ENCODE peak calls at places on chromosomes 2 and 18, in four cellular contexts. W, P, G and I are unnamed samples.

GRCh38 chr2:23664069-23664788 is 262.7 kb downstream of the ATAD2B start:
- DNase-seq in W (no peak), G (no peak), P (peak; percentile 30), I (no peak)

GRCh38 chr2:40352321-40353099 is 99.4 kb downstream of the SLC8A1 start:
- DNase-seq in G (no peak), W (no peak), P (no peak), I (no peak)

GRCh38 chr18:681985-682384 is 24.5 kb downstream of the TYMS start:
- DNase-seq in W (no peak), G (no peak), P (no peak), I (no peak)

GRCh38 chr2:64404743-64405142 is 49.2 kb upstream of the LGALSL start:
- DNase-seq in G (peak; percentile 78), P (peak; percentile 31), W (peak; percentile 46), I (no peak)

GRCh38 chr2:47072018-47072691 is 83.0 kb downstream of the STPG4 start:
- DNase-seq in P (no peak), W (no peak), G (no peak), I (peak; percentile 46)

GRCh38 chr2:74384051-74384450 is 3.9 kb upstream of the DCTN1 start:
- DNase-seq in P (no peak), W (no peak), G (no peak), I (no peak)

GRCh38 chr2:10294077-10294476 is 8.6 kb upstream of the HPCAL1 start:
- DNase-seq in G (no peak), W (no peak), P (no peak), I (no peak)

GRCh38 chr2:108637304-108637669 is 82.0 kb upstream of the RANBP2 start:
- DNase-seq in W (peak; percentile 89), G (no peak), P (peak; percentile 75), I (no peak)

GRCh38 chr18:23438608-23439366 is 14.3 kb upstream of the RIOK3 start:
- DNase-seq in P (no peak), W (peak; percentile 57), G (no peak), I (no peak)

GRCh38 chr2:208256192-208256782 is 1.4 kb upstream of the IDH1 start:
- DNase-seq in P (peak; percentile 66), W (peak; percentile 30), G (no peak), I (peak; percentile 29)

GRCh38 chr2:234881413-234882241 is 70.2 kb upstream of the SH3BP4 start:
- DNase-seq in G (peak; percentile 91), P (peak; percentile 98), W (peak; percentile 68), I (peak; percentile 94)

GRCh38 chr2:89845532-89845931 is 1154.1 kb downstream of the RPIA start:
- DNase-seq in P (no peak), W (no peak), G (no peak), I (no peak)

GRCh38 chr2:38466849-38467767 is 90.0 kb upstream of the ATL2 start:
- DNase-seq in W (no peak), G (no peak), P (no peak), I (no peak)

GRCh38 chr2:200677161-200677560 is 91.3 kb downstream of the AOX1 start:
- DNase-seq in W (no peak), G (no peak), P (no peak), I (no peak)

GRCh38 chr2:67797801-67798535 is 264.8 kb downstream of the C1D start:
- DNase-seq in W (no peak), G (no peak), P (no peak), I (no peak)

GRCh38 chr2:109736177-109736827 is 57.8 kb upstream of the RGPD5 start:
- DNase-seq in W (peak; percentile 43), G (no peak), P (peak; percentile 69), I (peak; percentile 74)

GRCh38 chr2:235055891-235056516 is 104.2 kb downstream of the SH3BP4 start:
- DNase-seq in G (no peak), W (peak; percentile 30), P (peak; percentile 78), I (peak; percentile 69)

GRCh38 chr2:157839822-157840221 is 36.3 kb downstream of the ACVR1 start:
- DNase-seq in W (peak; percentile 37), G (no peak), P (no peak), I (no peak)

GRCh38 chr2:154914606-154915005 is 216.1 kb downstream of the KCNJ3 start:
- DNase-seq in G (no peak), W (no peak), P (no peak), I (no peak)

GRCh38 chr18:14747513-14748474 is at the start of gene ANKRD30B:
- DNase-seq in G (no peak), P (no peak), W (no peak), I (no peak)

GRCh38 chr2:40339026-40339425 is 112.9 kb downstream of the SLC8A1 start:
- DNase-seq in P (no peak), W (no peak), G (no peak), I (no peak)

GRCh38 chr2:107735206-107735605 is 91.5 kb upstream of the RGPD4 start:
- DNase-seq in G (no peak), P (no peak), W (no peak), I (no peak)

GRCh38 chr18:378039-378438 is 110.2 kb upstream of the THOC1 start:
- DNase-seq in P (no peak), W (no peak), G (no peak), I (no peak)

GRCh38 chr2:71064754-71065621 is 3.5 kb upstream of the NAGK start:
- DNase-seq in G (no peak), P (no peak), W (no peak), I (no peak)

GRCh38 chr18:54742654-54743053 is 85.6 kb upstream of the RAB27B start:
- DNase-seq in W (no peak), G (no peak), P (no peak), I (no peak)

GRCh38 chr18:8283901-8284585 is 325.2 kb upstream of the RAB12 start:
- DNase-seq in W (no peak), P (peak; percentile 78), G (no peak), I (no peak)

GRCh38 chr2:241808701-241809382 is at the start of gene NEU4:
- DNase-seq in W (no peak), P (peak; percentile 87), G (peak; percentile 62), I (no peak)
- TF ChIP-seq PHF8 in W (no peak), P (peak; percentile 92), G (no peak), I (no peak)

GRCh38 chr2:112056626-112056987 is 1.5 kb downstream of the TMEM87B start:
- DNase-seq in W (no peak), G (no peak), P (no peak), I (no peak)
- TF ChIP-seq POLR2A in W (no peak), G (no peak), P (no peak), I (no peak)

DNA sequence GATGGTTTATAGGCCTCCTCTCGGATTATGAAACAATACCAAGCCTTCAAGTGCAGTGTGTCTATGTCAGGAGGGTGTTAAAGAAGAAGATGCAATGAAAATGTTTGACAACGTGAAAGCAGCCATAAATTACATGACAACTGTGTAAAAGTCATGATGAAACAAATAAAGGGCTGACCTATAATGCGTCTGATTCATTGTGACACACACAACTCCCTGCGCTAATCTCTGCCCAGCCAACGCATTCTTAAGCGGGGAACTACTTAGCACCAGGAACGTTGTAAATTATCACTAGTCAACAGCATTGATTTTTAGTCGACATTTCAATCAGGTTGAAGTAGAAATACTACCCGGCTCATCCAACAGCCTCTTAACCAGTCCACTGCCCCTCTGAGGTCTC is 26.8 kb downstream of the BCL11A start:
- DNase-seq in G (no peak), W (no peak), P (no peak), I (no peak)
- TF ChIP-seq PHF8 in G (no peak), W (no peak), P (no peak), I (no peak)

GRCh38 chr2:237500681-237501424 is 13.8 kb downstream of the MLPH start:
- DNase-seq in G (no peak), P (no peak), W (peak; percentile 12), I (peak; percentile 96)
- TF ChIP-seq POLR2A in G (no peak), P (no peak), W (no peak), I (no peak)

GRCh38 chr2:222025891-222026271 is 272.9 kb downstream of the PAX3 start:
- DNase-seq in G (peak; percentile 50), W (no peak), P (no peak), I (no peak)

DNA sequence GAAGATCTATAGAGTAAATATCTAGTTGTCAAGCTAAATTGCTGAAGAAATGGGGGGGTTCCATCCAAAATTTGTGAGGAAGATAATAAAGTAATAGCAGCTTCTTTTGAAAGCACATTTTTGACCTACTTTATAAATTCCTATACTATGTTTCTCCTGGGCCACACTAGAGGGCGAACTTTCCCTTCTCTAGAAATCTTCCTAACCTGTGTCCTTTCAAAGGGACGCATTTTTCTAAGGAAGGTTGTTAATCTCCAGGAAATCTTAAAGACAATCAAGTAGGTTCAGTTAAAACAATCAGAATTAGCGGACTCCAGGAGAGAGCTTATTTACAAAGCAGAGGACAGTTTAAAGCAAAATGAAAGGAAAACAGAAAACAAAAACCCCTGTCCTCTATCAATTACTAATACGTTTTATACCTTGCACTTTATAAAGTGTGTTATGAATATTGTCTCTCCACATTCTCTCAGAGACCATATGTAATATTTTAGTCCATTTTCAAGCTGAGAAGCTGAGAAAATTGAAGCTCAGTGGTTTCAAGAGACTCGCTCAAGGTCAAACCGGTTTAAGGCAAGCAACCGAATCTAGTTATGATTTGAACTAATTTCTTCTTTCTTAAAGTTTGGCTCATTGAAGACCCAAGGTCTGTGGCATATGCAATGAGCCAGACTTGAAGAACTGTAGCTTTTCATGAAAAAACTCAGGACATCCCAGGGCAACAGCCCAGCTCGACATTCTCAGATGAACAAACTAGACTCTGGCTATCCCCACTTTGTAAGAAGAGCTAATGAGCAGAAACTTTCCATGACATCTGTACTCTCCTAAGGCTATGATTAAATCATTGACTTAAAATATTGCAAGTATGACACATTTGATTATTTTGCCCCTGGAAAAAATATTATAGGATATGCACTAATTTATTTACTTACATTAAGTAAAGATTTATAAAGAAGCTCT is 273.6 kb downstream of the PAX3 start:
- DNase-seq in G (no peak), W (peak; percentile 30), P (peak; percentile 31), I (peak; percentile 8)
- TF ChIP-seq PHF8 in G (no peak), W (no peak), P (no peak), I (no peak)

DNA sequence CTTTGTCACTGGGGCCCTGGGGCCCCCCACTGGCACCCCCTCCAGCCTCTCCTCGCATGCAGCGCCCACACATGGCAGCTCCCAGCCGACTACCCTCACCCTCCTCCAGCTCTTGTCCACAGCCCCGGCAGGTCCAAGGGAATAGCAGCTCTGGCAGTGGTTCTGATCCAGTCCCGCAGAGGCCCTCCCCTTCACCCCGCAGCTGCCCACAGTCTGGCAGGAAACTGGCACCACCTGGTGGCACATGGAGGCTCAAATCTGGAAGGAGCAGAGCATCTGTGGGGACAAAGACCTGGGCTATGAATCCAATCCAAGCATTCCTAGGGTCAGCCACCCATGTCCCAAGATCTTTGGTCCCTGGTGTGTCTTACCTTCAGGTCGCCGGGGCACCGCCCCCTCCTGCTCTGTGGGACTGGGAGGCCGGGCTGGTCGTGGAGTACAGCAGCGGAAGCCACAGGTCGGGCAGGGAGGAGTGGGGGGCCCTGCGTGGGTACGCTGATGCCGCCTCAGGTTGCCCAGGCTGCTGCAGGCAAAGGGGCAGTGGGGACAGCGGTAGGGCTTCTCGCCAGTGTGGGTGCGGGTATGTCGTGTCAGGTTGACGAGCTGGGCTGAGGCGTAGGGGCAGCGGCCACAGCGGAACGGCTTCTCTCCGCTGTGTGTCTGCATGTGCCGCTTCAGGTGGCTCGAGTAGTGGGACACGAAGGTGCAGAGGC is 2.3 kb downstream of the ZNF513 start:
- DNase-seq in P (peak; percentile 25), G (peak; percentile 52), W (no peak), I (peak; percentile 52)
- TF ChIP-seq POLR2A in P (no peak), G (no peak), W (peak; percentile 47), I (no peak)